ENCODE peak calls at places on chromosomes 1 and 21, in six cellular contexts. N, P, R, G, U and H are unnamed samples. For H3K4me1 and H3K27me3, the result is how much of the 10 kb centered on the place peaks cover.

GRCh38 chr1:154866995-154867795 is 2.9 kb downstream of the KCNN3 start:
- DNase-seq in N (peak), P (no peak), R (no peak), G (no peak), U (peak), H (no peak)

GRCh38 chr1:101044749-101045148 is 19.2 kb upstream of the DPH5 start:
- DNase-seq in N (no peak), P (no peak), R (no peak), G (no peak), U (no peak), H (no peak)

GRCh38 chr1:23551849-23552248 is 7.5 kb downstream of the ID3 start:
- DNase-seq in N (no peak), P (no peak), R (no peak), G (no peak), U (no peak), H (no peak)

GRCh38 chr1:231630558-231631205 is 4.1 kb downstream of the DISC1 start:
- DNase-seq in N (peak), P (no peak), R (no peak), G (no peak), U (peak), H (no peak)

GRCh38 chr1:204255225-204255624 is 41.4 kb upstream of the GOLT1A start:
- DNase-seq in N (no peak), P (no peak), R (no peak), G (no peak), U (no peak), H (peak)

GRCh38 chr1:1832820-1833219 is 54.5 kb upstream of the NADK start:
- DNase-seq in N (no peak), P (no peak), R (no peak), G (peak), U (no peak), H (no peak)

GRCh38 chr1:151056574-151056973 is 2.8 kb downstream of the CDC42SE1 start:
- DNase-seq in N (no peak), P (no peak), R (no peak), G (no peak), U (no peak), H (no peak)

GRCh38 chr1:15038232-15039016 is 115.1 kb upstream of the TMEM51 start:
- DNase-seq in N (peak), P (no peak), R (peak), G (no peak), U (peak), H (peak)

GRCh38 chr1:192224846-192225245 is 66.6 kb downstream of the RGS18 start:
- DNase-seq in N (no peak), P (no peak), R (no peak), G (no peak), U (no peak), H (no peak)

GRCh38 chr1:231091853-231092301 is 51.8 kb upstream of the FAM89A start:
- DNase-seq in N (peak), P (no peak), R (peak), G (peak), U (no peak), H (peak)

GRCh38 chr1:117886101-117886795 is 43.2 kb downstream of the GDAP2 start:
- DNase-seq in N (peak), P (no peak), R (no peak), G (no peak), U (peak), H (no peak)

GRCh38 chr21:34274001-34274400 is 89.8 kb upstream of the KCNE2 start:
- DNase-seq in N (no peak), P (no peak), R (no peak), G (no peak), U (peak), H (no peak)

GRCh38 chr1:216531308-216532239 is 108.3 kb upstream of the USH2A start:
- DNase-seq in N (peak), P (no peak), R (no peak), G (no peak), U (peak), H (no peak)

GRCh38 chr21:26070822-26071425 is 99.6 kb downstream of the APP start:
- DNase-seq in N (peak), P (no peak), R (peak), G (no peak), U (peak), H (peak)

GRCh38 chr1:212671342-212672031 is 28.2 kb downstream of the BATF3 start:
- DNase-seq in N (peak), P (peak), R (no peak), G (no peak), U (peak), H (no peak)

GRCh38 chr1:87399701-87400100 is 71.0 kb downstream of the LMO4 start:
- DNase-seq in N (no peak), P (no peak), R (no peak), G (no peak), U (no peak), H (no peak)

GRCh38 chr1:99501871-99502270 is 144.0 kb upstream of the PALMD start:
- DNase-seq in N (no peak), P (no peak), R (no peak), G (no peak), U (no peak), H (no peak)

GRCh38 chr1:153141377-153141776 is 9.3 kb downstream of the SPRR2G start:
- DNase-seq in N (no peak), P (no peak), R (no peak), G (no peak), U (no peak), H (no peak)

GRCh38 chr1:63199666-63200065 is 122.7 kb upstream of the FOXD3 start:
- DNase-seq in N (no peak), P (no peak), R (no peak), G (no peak), U (no peak), H (peak)

GRCh38 chr1:86207323-86207722 is 50.8 kb upstream of the COL24A1 start:
- DNase-seq in N (peak), P (no peak), R (no peak), G (no peak), U (peak), H (no peak)

GRCh38 chr1:116997666-116998065 is 3.9 kb upstream of the CD101 start:
- DNase-seq in N (no peak), P (no peak), R (no peak), G (no peak), U (no peak), H (no peak)

GRCh38 chr1:23167353-23168078 is 1.1 kb downstream of the LUZP1 start:
- DNase-seq in N (peak), P (peak), R (peak), G (peak), U (peak), H (peak)

GRCh38 chr21:15206514-15206913 is 141.7 kb upstream of the NRIP1 start:
- DNase-seq in N (no peak), P (no peak), R (no peak), G (no peak), U (no peak), H (no peak)

GRCh38 chr1:90730247-90731022 is 13.3 kb upstream of the BARHL2 start:
- DNase-seq in N (peak), P (no peak), R (peak), G (no peak), U (peak), H (peak)

GRCh38 chr1:246142320-246142893 is 364.7 kb downstream of the SMYD3 start:
- DNase-seq in N (peak), P (no peak), R (no peak), G (no peak), U (peak), H (no peak)

GRCh38 chr21:17550671-17551308 is 37.9 kb downstream of the CXADR start:
- DNase-seq in N (peak), P (no peak), R (no peak), G (no peak), U (no peak), H (no peak)

GRCh38 chr1:46394108-46394871 is at the start of gene FAAH:
- DNase-seq in N (peak), P (no peak), R (peak), G (peak), U (no peak), H (no peak)

GRCh38 chr1:54826226-54826816 is 25.2 kb upstream of the TTC22 start:
- DNase-seq in N (no peak), P (no peak), R (no peak), G (no peak), U (no peak), H (no peak)

GRCh38 chr1:64403331-64403730 is 66.6 kb upstream of the CACHD1 start:
- DNase-seq in N (no peak), P (no peak), R (no peak), G (no peak), U (no peak), H (no peak)

GRCh38 chr1:245045087-245045881 is 109.5 kb upstream of the KIF26B start:
- DNase-seq in N (peak), P (no peak), R (no peak), G (no peak), U (no peak), H (no peak)

GRCh38 chr1:154574715-154575114 is 7.1 kb downstream of the CHRNB2 start:
- DNase-seq in N (peak), P (no peak), R (no peak), G (no peak), U (no peak), H (no peak)

GRCh38 chr1:214078950-214079349 is 91.2 kb downstream of the PROX1 start:
- DNase-seq in N (no peak), P (no peak), R (no peak), G (no peak), U (no peak), H (peak)

GRCh38 chr1:2610036-2610720 is 22.6 kb downstream of the MMEL1 start:
- DNase-seq in N (no peak), P (no peak), R (no peak), G (peak), U (no peak), H (no peak)

GRCh38 chr1:195328102-195328501 is 1280.1 kb downstream of the KCNT2 start:
- DNase-seq in N (peak), P (no peak), R (no peak), G (no peak), U (peak), H (no peak)

GRCh38 chr1:111976842-111977241 is 12.6 kb downstream of the KCND3 start:
- DNase-seq in N (no peak), P (no peak), R (no peak), G (no peak), U (no peak), H (no peak)

GRCh38 chr1:167935252-167936067 is 1.0 kb upstream of the DCAF6 start:
- DNase-seq in N (peak), P (peak), R (peak), G (peak), U (peak), H (peak)

GRCh38 chr21:46193829-46194373 is 9.6 kb upstream of the SPATC1L start:
- DNase-seq in N (no peak), P (no peak), R (no peak), G (no peak), U (no peak), H (peak)

GRCh38 chr1:231241751-231242150 is 739 bp downstream of the GNPAT start:
- DNase-seq in N (peak), P (no peak), R (peak), G (no peak), U (peak), H (peak)

GRCh38 chr1:52424757-52425265 is 20.4 kb downstream of the PRPF38A start:
- DNase-seq in N (peak), P (no peak), R (no peak), G (no peak), U (no peak), H (no peak)

GRCh38 chr1:52423771-52424170 is 19.4 kb downstream of the PRPF38A start:
- DNase-seq in N (no peak), P (no peak), R (peak), G (no peak), U (no peak), H (no peak)

GRCh38 chr1:52427152-52427551 is 22.8 kb downstream of the PRPF38A start:
- DNase-seq in N (no peak), P (no peak), R (no peak), G (no peak), U (no peak), H (no peak)

GRCh38 chr1:52424238-52424637 is 19.8 kb downstream of the PRPF38A start:
- DNase-seq in N (no peak), P (no peak), R (peak), G (no peak), U (no peak), H (no peak)

DNA sequence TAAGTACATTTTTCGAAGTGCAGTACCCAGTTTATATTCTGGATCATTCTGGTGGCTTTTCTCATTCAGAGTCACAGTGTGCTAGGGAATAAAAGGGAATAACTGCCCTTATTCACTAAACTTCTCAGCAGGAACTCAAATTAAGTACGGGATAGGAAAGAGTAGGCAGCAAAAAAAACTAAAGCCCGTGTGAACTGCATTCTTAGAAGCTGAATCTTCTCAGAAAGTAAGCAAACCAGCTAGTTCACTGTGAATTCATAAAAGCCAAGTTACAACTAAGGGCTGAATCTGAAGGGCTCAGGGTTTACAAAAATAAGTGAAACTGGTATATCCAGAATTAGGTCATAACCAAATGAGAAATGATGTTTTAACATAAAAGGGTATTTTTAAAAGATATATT is 22.0 kb downstream of the PRPF38A start:
- DNase-seq in N (peak), P (no peak), R (no peak), G (no peak), U (peak), H (no peak)
- H3K4me1 ChIP-seq in N (under half), P (under half), R (under half), G (under half), U (under half), H (under half)

GRCh38 chr1:18714404-18715175 is 83.9 kb downstream of the PAX7 start:
- DNase-seq in N (no peak), P (no peak), R (no peak), G (no peak), U (no peak), H (no peak)
- H3K27me3 ChIP-seq in N (under half), P (under half), R (under half), G (under half), U (half or more), H (half or more)

GRCh38 chr1:65510961-65511360 is 90.5 kb downstream of the LEPR start:
- DNase-seq in N (no peak), P (no peak), R (no peak), G (no peak), U (no peak), H (no peak)
- H3K4me1 ChIP-seq in N (under half), P (under half), R (under half), G (under half), U (under half), H (under half)

GRCh38 chr1:33349778-33350610 is 29.1 kb upstream of the A3GALT2 start:
- DNase-seq in N (peak), P (peak), R (peak), G (peak), U (peak), H (peak)
- H3K27me3 ChIP-seq in N (under half), P (under half), R (under half), G (under half), U (under half), H (under half)